ENCODE peak calls at places on chromosomes 11 and 22, in four cellular contexts. M is bronchial epithelial cell, P is body of pancreas, N is OCI-LY7. V is an unnamed sample.

GRCh38 chr22:32761251-32761903 is 40.1 kb upstream of the TIMP3 start:
- DNase-seq in M (peak; percentile 29), P (no peak), N (no peak), V (no peak)

GRCh38 chr11:118878187-118878586 is 5.5 kb upstream of the CXCR5 start:
- DNase-seq in M (no peak), P (no peak), N (peak; percentile 50), V (no peak)

GRCh38 chr22:17098379-17098819 is 13.6 kb downstream of the IL17RA start:
- DNase-seq in M (no peak), P (no peak), N (peak; percentile 31), V (no peak)

GRCh38 chr22:39431821-39432251 is 25.0 kb upstream of the MGAT3 start:
- DNase-seq in M (no peak), P (no peak), N (no peak), V (no peak)

GRCh38 chr22:38716827-38717226 is 11.1 kb downstream of the GTPBP1 start:
- DNase-seq in M (no peak), P (no peak), N (no peak), V (no peak)

GRCh38 chr22:32389685-32390084 is 22.4 kb downstream of the RTCB start:
- DNase-seq in M (no peak), P (peak; percentile 14), N (peak; percentile 13), V (peak; percentile 59)

GRCh38 chr11:121449123-121449522 is 3.0 kb upstream of the SORL1 start:
- DNase-seq in M (no peak), P (no peak), N (peak; percentile 57), V (no peak)

GRCh38 chr11:2882681-2883110 is 2.9 kb downstream of the CDKN1C start:
- DNase-seq in M (no peak), P (no peak), N (no peak), V (peak; percentile 78)

GRCh38 chr11:70550456-70551195 is 152.3 kb downstream of the CTTN start:
- DNase-seq in M (no peak), P (no peak), N (no peak), V (peak; percentile 48)

GRCh38 chr11:116170526-116171120 is 602.2 kb downstream of the BUD13 start:
- DNase-seq in M (no peak), P (peak; percentile 31), N (peak; percentile 3), V (peak; percentile 67)

GRCh38 chr11:88414385-88414861 is 76.9 kb upstream of the CTSC start:
- DNase-seq in M (peak; percentile 50), P (peak; percentile 32), N (no peak), V (no peak)

GRCh38 chr11:17753641-17754040 is 19.1 kb downstream of the KCNC1 start:
- DNase-seq in M (no peak), P (no peak), N (no peak), V (no peak)

GRCh38 chr11:18397921-18398320 is 3.6 kb downstream of the LDHA start:
- DNase-seq in M (no peak), P (no peak), N (no peak), V (no peak)

GRCh38 chr22:37806409-37807338 is 1.1 kb upstream of the GCAT start:
- DNase-seq in M (peak; percentile 30), P (peak; percentile 64), N (no peak), V (peak; percentile 66)

GRCh38 chr11:26844963-26845362 is 123.1 kb upstream of the SLC5A12 start:
- DNase-seq in M (no peak), P (no peak), N (no peak), V (no peak)

GRCh38 chr11:121141051-121141450 is 40.0 kb downstream of the TECTA start:
- DNase-seq in M (peak; percentile 61), P (no peak), N (no peak), V (no peak)

GRCh38 chr11:15200696-15201095 is 86.0 kb downstream of the INSC start:
- DNase-seq in M (no peak), P (no peak), N (no peak), V (no peak)

DNA sequence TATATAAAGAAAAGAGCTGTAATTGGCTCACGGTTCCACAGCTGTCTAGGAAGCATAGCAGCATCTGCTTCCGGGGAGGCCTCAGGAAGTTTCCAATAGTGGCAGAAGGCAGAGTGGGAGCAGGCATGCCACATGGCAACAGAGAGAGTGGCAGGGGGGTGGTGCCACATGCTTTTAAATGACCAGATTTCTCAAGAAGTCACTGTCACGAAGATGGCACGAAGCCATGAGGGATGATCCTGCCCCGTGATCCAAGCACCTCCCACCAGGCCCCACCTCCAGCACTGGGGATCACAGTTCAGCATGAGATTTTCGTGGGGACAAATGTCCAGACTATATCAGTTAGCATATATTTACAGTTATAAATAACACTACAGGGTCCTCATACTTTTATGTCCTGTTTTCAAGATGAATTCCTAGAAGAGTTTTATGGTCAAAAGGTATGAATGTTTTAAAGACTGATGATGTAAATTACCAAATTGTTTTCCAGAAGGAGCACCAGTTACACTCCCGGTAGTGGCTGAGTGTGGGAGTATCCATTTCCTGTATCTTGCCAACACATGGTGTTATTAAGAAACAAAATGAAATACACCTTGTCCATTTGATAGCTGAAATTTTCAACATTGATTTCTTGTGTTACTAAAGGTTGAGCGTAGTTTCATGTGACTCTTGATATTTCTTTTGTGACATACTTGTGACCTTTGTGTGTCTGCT is 19.2 kb downstream of the FAM118A start:
- DNase-seq in M (no peak), P (no peak), N (no peak), V (no peak)
- H3K36me3 ChIP-seq in M (peaks cover 9% of the 10 kb centered on the region), P (peaks cover 5% of the 10 kb centered on the region), N (peaks cover 68% of the 10 kb centered on the region), V (peaks cover 6% of the 10 kb centered on the region)

GRCh38 chr11:95255523-95256165 is 24.6 kb upstream of the SESN3 start:
- DNase-seq in M (no peak), P (no peak), N (peak; percentile 24), V (no peak)
- H3K4me3 ChIP-seq in M (no peak overlapping the region), P (no peak overlapping the region), N (peak overlapping the region; percentile 45), V (no peak overlapping the region)

GRCh38 chr11:23398052-23398451 is 537.8 kb upstream of the CCDC179 start:
- DNase-seq in M (no peak), P (no peak), N (no peak), V (peak; percentile 19)

GRCh38 chr11:23404225-23405160 is 544.2 kb upstream of the CCDC179 start:
- DNase-seq in M (no peak), P (no peak), N (no peak), V (no peak)

GRCh38 chr11:23405350-23405937 is 545.2 kb upstream of the CCDC179 start:
- DNase-seq in M (no peak), P (no peak), N (no peak), V (no peak)

GRCh38 chr11:23403210-23404185 is 543.2 kb upstream of the CCDC179 start:
- DNase-seq in M (no peak), P (no peak), N (no peak), V (peak; percentile 16)

DNA sequence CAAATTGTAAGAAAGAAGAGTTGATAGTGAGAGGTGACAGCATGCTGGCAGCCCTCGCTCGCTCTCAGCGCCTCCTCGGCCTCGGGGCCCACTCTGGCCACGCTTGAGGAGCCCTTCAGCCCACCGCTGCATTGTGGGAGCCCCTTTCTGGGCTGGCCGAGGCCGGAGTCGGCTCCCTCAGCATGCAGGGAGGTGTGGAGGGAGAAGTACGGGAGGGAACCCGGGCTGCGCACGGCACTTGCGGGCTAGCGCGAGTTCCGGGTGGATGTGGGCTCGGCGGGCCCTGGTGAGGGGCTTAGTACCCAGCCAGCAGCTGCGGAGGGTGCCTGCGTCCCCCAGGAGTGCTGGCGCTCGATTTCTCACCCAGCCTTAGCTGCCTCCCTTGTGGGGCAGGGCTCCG is 539.7 kb upstream of the CCDC179 start:
- DNase-seq in M (no peak), P (no peak), N (no peak), V (no peak)
- H3K36me3 ChIP-seq in M (no peaks in the 10 kb centered on the region), P (no peaks in the 10 kb centered on the region), N (no peaks in the 10 kb centered on the region), V (no peaks in the 10 kb centered on the region)

DNA sequence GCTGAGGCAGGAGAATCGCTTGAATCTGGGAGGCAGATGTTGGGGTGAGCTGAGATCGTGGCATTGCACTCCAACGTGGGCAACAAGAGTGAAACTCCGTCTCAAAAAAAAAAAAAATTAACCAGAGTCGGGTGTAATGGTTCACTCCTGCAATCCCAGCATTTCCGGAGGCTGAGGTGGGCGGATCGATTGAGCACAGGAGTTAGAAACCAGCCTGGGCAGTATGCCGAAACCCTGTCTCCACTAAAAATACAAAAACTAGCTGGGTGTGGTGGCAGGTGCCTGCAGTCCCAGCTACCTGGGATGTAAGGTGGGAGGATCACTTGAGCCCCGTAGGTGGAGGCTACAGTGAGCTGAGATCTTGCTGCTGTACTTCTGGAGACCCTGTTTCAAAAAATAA is 1.5 kb downstream of the RANGAP1 start:
- DNase-seq in M (no peak), P (peak; percentile 21), N (no peak), V (no peak)
- H3K4me3 ChIP-seq in M (no peak overlapping the region), P (no peak overlapping the region), N (peak overlapping the region; percentile 95), V (no peak overlapping the region)

GRCh38 chr11:10498426-10499250 is 42.3 kb downstream of the RNF141 start:
- DNase-seq in M (no peak), P (no peak), N (no peak), V (peak; percentile 53)
- H3K36me3 ChIP-seq in M (peaks cover 38% of the 10 kb centered on the region), P (peaks cover 6% of the 10 kb centered on the region), N (peaks cover 66% of the 10 kb centered on the region), V (peaks cover 2% of the 10 kb centered on the region)

DNA sequence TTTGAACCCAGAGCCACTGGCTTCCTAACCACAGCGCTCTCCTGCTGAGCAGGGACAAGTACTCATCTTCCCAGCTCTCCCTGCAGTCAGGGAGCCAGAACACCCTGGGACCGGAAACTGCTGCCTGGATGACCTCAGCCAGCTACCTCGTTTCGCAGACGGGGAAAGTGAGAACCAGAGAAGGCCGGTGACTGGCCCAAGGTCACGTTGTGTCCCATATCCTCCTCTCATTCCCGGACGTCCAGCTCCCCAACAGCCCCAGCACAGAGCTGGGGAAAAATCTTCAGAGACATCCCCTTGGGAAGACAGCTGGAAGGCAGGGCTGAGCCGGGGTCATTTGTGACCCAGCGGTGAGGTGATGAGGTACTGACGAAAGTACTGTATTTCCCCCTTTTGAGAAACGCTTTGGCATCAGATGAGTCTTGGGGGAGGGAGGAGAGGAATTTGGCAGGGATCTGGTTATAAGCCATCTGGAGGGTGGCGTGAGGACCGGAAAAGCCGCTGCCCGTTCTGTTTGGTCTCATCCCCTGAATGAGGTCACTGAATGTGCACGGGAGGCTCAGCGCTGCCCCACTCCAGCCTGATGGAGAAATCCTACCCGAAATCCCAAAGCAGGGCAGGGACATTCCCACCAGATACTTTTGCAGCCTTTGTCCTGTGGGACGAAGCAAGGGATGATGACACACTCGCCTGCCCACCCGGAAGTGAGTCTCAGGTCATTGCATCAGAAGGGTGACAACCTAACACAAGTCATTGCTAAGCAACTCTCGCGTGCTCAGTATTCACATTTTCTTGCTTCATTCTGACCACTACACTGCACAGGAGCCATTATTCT is 41.1 kb downstream of the LIF start:
- DNase-seq in M (peak; percentile 81), P (peak; percentile 25), N (no peak), V (peak; percentile 33)
- H3K4me3 ChIP-seq in M (no peak overlapping the region), P (no peak overlapping the region), N (no peak overlapping the region), V (no peak overlapping the region)

V was measured in H7.